ENCODE peak calls at places on chromosomes 7 and 10, in five cellular contexts. T, H, O, W and Z are unnamed samples.

GRCh38 chr7:93165447-93165846 is 17.3 kb upstream of the SAMD9L start:
- DNase-seq in T (no peak), H (no peak), O (no peak), W (no peak), Z (no peak)

GRCh38 chr10:93973748-93974445 is 19.8 kb upstream of the PLCE1 start:
- DNase-seq in T (no peak), H (no peak), O (no peak), W (no peak), Z (no peak)

GRCh38 chr7:14894826-14895225 is 7.7 kb downstream of the DGKB start:
- DNase-seq in T (no peak), H (no peak), O (no peak), W (no peak), Z (no peak)

GRCh38 chr10:69377936-69378335 is 38.8 kb downstream of the TACR2 start:
- DNase-seq in T (no peak), H (no peak), O (peak; percentile 67), W (no peak), Z (no peak)

GRCh38 chr10:61140765-61141392 is 196.9 kb upstream of the RHOBTB1 start:
- DNase-seq in T (no peak), H (peak; percentile 57), O (peak; percentile 40), W (no peak), Z (peak; percentile 17)

GRCh38 chr7:17298840-17299476 is 506 bp downstream of the AHR start:
- DNase-seq in T (peak; percentile 79), H (peak; percentile 21), O (peak; percentile 45), W (peak; percentile 59), Z (peak; percentile 58)

GRCh38 chr7:69147631-69148030 is 450.6 kb upstream of the AUTS2 start:
- DNase-seq in T (no peak), H (no peak), O (no peak), W (no peak), Z (no peak)

GRCh38 chr10:12854988-12855387 is 146.5 kb downstream of the CCDC3 start:
- DNase-seq in T (no peak), H (no peak), O (no peak), W (no peak), Z (no peak)

DNA sequence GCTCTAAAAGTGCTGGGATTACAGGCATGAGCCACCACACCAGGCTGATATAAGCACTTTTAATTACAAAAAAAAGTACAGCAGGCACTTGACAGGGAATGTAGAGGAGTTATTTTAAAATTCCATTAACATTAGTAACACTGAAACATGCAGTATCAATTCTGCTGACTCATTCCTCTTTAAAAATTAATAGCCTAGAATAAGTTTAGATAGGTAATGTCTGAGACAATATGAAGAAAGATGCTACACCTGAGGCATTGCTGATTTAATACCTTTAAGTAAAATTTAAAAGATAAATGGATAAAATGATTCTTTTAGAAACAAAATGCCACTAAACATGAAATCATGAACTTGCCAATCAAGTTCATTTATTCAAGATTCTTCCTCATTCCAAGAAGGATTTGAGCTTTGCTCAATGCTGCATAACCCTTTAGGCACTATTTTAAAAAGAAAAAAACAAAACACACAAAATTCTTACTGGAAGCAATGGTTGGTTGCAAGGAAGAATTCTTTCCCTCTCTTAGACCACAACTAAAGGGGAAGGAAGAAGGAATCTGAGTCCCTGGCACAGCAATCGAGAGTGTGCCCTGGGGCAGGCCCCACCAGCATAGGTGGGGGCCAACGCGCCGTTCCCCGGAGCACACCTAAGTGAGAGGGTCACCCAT is 26.6 kb downstream of the ESYT2 start:
- DNase-seq in T (no peak), H (peak; percentile 74), O (no peak), W (no peak), Z (no peak)
- H3K4me1 ChIP-seq in T (peaks cover 8% of the 10 kb centered on the region), H (peaks cover 7% of the 10 kb centered on the region), O (peaks cover 43% of the 10 kb centered on the region), W (peaks cover 17% of the 10 kb centered on the region), Z (peaks cover 17% of the 10 kb centered on the region)

GRCh38 chr7:38424750-38425463 is 151.5 kb upstream of the TARP start:
- DNase-seq in T (no peak), H (no peak), O (no peak), W (no peak), Z (no peak)
- TF ChIP-seq CTCF in T (no peak), H (no peak), O (no peak), W (no peak), Z (no peak)

DNA sequence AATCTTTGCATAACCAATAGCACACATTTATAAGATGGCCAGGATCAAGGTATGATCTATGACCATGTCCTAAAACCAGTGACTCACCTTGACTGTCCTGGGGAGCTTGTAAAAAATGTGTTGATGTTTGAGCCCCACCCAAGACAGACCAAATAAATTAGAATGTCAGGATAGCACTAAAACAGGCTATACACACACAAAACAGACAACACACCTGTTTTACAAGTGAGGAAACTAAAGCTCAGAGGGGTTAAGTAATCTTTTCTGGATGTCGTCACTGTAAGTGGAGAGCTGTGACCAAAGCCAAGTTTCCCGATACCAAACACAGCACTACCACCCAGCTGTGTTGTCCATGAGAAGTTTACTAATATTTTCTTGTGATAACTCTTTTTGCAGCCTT is 84.5 kb downstream of the AVL9 start:
- DNase-seq in T (no peak), H (no peak), O (no peak), W (no peak), Z (no peak)
- H3K36me3 ChIP-seq in T (peaks cover 91% of the 10 kb centered on the region), H (peaks cover 5% of the 10 kb centered on the region), O (peaks cover 94% of the 10 kb centered on the region), W (peaks cover 91% of the 10 kb centered on the region), Z (peaks cover 65% of the 10 kb centered on the region)

DNA sequence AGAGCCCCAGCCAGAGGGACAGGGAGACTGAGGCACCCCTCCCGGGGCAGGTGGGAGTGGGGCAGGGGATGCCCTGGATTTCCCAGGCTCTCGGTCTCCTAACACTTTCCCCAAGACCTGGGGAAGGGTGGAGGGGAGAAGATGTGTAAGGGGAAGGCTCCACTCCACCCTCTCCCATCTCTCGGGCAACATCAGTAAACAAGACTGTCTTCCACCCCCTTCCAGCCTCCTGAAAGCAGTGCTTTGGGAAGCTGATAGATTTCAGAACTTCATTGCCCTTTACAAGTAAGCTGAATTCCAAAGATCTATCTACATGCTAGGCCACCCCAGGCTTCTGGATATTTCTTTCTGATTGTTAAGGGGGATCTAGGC is 3.7 kb downstream of the FLNC start:
- DNase-seq in T (no peak), H (no peak), O (no peak), W (no peak), Z (no peak)
- H3K4me1 ChIP-seq in T (peaks cover 46% of the 10 kb centered on the region), H (peaks cover 18% of the 10 kb centered on the region), O (peaks cover 93% of the 10 kb centered on the region), W (peaks cover 20% of the 10 kb centered on the region), Z (peaks cover 37% of the 10 kb centered on the region)

DNA sequence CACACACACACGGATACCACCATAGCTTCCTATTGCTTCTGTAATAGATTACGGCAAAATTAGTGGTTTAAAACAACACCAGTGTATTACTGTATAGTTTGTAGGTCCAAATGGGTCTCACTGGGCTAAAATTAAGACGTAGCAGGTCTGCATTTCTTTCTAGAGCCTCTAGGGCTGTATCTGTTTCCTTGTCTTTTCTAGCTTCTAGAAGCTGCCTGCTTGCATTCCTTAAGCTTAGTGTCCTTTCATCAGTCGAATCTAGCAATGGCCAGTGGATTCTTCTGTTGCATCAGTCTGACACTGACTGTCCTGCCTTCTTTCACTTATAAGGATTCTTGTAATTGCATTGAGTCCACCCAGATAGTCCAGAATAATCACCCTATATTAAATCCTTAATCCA is 882.3 kb downstream of the PCDH15 start:
- DNase-seq in T (no peak), H (no peak), O (no peak), W (no peak), Z (no peak)
- TF ChIP-seq CTCF in T (no peak), H (no peak), O (no peak), W (no peak), Z (no peak)

GRCh38 chr10:71810048-71810750 is 36.9 kb upstream of the VSIR start:
- DNase-seq in T (no peak), H (no peak), O (no peak), W (no peak), Z (no peak)

GRCh38 chr10:71809628-71810027 is 36.3 kb upstream of the VSIR start:
- DNase-seq in T (no peak), H (no peak), O (no peak), W (no peak), Z (no peak)

GRCh38 chr10:71811351-71811750 is 38.0 kb upstream of the VSIR start:
- DNase-seq in T (no peak), H (no peak), O (no peak), W (no peak), Z (no peak)

GRCh38 chr10:71812913-71813590 is 38.0 kb downstream of the PSAP start:
- DNase-seq in T (no peak), H (no peak), O (no peak), W (no peak), Z (no peak)

DNA sequence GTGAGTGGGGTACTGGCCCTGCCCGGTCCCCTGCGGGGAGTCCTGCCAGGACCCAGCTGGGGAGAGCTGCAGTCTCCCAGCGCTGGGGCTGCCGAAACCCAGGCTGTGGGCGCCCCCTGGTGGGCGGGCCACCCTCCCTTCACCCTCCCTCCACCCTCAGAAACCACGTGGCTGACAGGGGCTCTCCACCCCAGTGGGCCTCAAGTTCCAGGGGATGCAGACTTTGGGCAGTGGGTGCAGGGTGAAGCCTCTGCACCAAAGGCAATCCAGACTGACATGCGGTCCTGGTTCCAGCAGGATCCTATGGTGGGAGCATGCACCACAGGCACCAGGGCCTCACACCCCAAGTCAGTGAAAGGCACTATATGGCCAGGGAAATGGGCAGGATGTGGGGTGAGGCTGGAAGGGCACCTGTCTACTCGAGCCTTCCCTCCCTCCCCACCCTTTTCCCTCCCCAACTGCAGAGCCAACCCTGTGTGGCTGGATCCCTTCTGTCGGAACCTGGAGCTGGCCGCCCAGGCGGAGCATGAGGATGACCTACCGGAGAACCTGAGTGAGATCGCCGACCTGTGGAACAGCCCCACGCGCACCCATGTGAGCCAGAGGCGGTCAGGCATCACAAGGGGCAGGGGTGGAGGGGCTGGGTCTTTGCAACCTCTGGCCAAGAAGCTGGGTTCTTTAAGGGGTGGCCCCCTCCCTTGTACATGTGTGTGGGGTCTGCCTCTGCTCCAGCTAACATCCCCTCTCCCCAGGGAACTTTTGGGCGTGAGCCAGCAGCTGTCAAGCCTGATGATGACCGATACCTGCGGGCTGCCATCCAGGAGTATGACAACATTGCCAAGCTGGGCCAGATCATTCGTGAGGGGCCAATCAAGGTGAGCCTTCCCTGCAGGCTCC is 38.8 kb downstream of the PSAP start:
- DNase-seq in T (peak; percentile 81), H (peak; percentile 32), O (peak; percentile 54), W (peak; percentile 65), Z (peak; percentile 84)
- H3K36me3 ChIP-seq in T (peaks cover 31% of the 10 kb centered on the region), H (peaks cover 4% of the 10 kb centered on the region), O (peaks cover 33% of the 10 kb centered on the region), W (peaks cover 26% of the 10 kb centered on the region), Z (peaks cover 18% of the 10 kb centered on the region)

DNA sequence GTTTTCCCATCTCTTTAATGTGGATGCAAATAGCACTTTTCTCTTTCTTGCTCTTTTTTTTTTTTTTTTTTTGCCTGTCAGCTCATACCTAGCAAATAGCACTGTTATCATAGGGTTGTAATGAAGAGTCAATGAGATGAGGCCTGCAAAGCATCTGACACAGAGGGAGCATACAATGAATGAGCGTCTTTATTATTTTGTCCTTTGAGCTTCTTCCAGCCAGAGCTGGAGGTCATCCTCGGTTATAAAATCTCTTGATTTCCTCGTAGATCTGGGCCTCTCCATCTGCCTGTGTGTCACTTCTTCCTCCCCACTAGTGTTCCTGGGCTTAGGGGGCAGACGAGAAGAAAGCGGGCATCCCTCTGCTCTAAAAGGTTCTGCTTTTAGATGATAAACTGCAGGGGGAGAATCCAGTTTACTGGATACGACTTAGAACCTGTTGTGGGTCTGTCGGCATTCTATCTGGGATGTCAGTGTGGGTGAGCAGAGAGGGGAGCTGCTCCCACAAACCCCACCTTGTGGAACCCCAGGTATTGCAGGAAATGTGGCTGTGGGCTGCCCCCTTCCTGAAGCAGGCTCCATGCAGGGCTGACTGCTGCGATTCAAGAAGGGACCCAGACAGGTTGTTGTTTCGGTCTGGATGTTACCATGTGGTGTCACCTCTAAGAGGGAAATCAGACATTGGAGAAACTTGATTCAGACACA is 135.8 kb upstream of the GPR26 start:
- DNase-seq in T (no peak), H (no peak), O (no peak), W (no peak), Z (no peak)
- H3K4me1 ChIP-seq in T (no peaks in the 10 kb centered on the region), H (no peaks in the 10 kb centered on the region), O (no peaks in the 10 kb centered on the region), W (no peaks in the 10 kb centered on the region), Z (no peaks in the 10 kb centered on the region)